ENCODE peak calls at places on chromosomes 12 and 14, in four cellular contexts. S is HCT116, V is stomach, A is GM23338. Y is an unnamed sample.

GRCh38 chr14:105491366-105492006 is 440 bp downstream of the TEDC1 start:
- DNase-seq in V (peak), S (peak), A (peak), Y (no peak)

GRCh38 chr12:62640910-62641448 is 174.4 kb downstream of the MON2 start:
- DNase-seq in S (no peak), A (no peak), V (no peak), Y (no peak)

GRCh38 chr14:24037658-24038037 is 14.2 kb upstream of the CARMIL3 start:
- DNase-seq in A (peak), V (peak), S (no peak), Y (no peak)

GRCh38 chr14:104681689-104682074 is 7.7 kb upstream of the INF2 start:
- DNase-seq in S (no peak), A (peak), V (peak), Y (no peak)

GRCh38 chr12:79424109-79424721 is 266.5 kb downstream of the PAWR start:
- DNase-seq in A (no peak), S (no peak), V (no peak), Y (no peak)

GRCh38 chr14:68535404-68536024 is 257.4 kb downstream of the ZFP36L1 start:
- DNase-seq in V (no peak), A (no peak), S (peak), Y (no peak)

GRCh38 chr12:28787151-28787550 is 361.9 kb upstream of the FAR2 start:
- DNase-seq in V (no peak), S (no peak), A (no peak), Y (no peak)

GRCh38 chr14:63249112-63249511 is 44.9 kb downstream of the RHOJ start:
- DNase-seq in S (no peak), V (no peak), A (no peak), Y (no peak)

GRCh38 chr14:34354556-34354955 is 107.5 kb downstream of the SPTSSA start:
- DNase-seq in S (no peak), A (no peak), V (no peak), Y (no peak)

GRCh38 chr12:56932146-56932545 is 2.1 kb downstream of the SDR9C7 start:
- DNase-seq in A (no peak), S (no peak), V (no peak), Y (no peak)

GRCh38 chr12:15494329-15495046 is 172.2 kb downstream of the PTPRO start:
- DNase-seq in V (no peak), A (no peak), S (no peak), Y (no peak)

GRCh38 chr12:93419388-93420034 is 22.2 kb downstream of the UBE2N start:
- DNase-seq in A (peak), S (no peak), V (no peak), Y (no peak)

GRCh38 chr14:28949503-28949902 is 182.9 kb downstream of the FOXG1 start:
- DNase-seq in A (no peak), S (no peak), V (no peak), Y (no peak)

GRCh38 chr12:10968765-10969456 is 17.8 kb downstream of the TAS2R50 start:
- DNase-seq in V (peak), A (no peak), S (no peak), Y (no peak)

GRCh38 chr12:56013482-56013881 is 7.4 kb upstream of the IKZF4 start:
- DNase-seq in V (no peak), S (no peak), A (no peak), Y (no peak)

GRCh38 chr14:68268197-68268596 is 448.6 kb downstream of the RAD51B start:
- DNase-seq in S (no peak), V (no peak), A (no peak), Y (no peak)

GRCh38 chr12:105481906-105482305 is 151.4 kb downstream of the C12orf75 start:
- DNase-seq in A (no peak), V (no peak), S (no peak), Y (no peak)

GRCh38 chr14:99779751-99780150 is 13.5 kb upstream of the EML1 start:
- DNase-seq in A (no peak), S (no peak), V (no peak), Y (no peak)

GRCh38 chr12:14356147-14356546 is 9.3 kb upstream of the ATF7IP start:
- DNase-seq in A (no peak), S (no peak), V (no peak), Y (no peak)

GRCh38 chr14:64266206-64266605 is 28.0 kb downstream of the ESR2 start:
- DNase-seq in A (no peak), S (no peak), V (no peak), Y (no peak)

GRCh38 chr12:131642771-131643170 is 68.1 kb upstream of the SFSWAP start:
- DNase-seq in V (no peak), S (no peak), A (no peak), Y (no peak)

GRCh38 chr12:51823875-51824565 is 24.5 kb downstream of the FIGNL2 start:
- DNase-seq in A (peak), S (peak), V (peak), Y (no peak)

GRCh38 chr14:76352639-76353281 is 23.2 kb upstream of the ESRRB start:
- DNase-seq in A (peak), V (peak), S (no peak), Y (no peak)

GRCh38 chr12:47839214-47839613 is 19.5 kb upstream of the HDAC7 start:
- DNase-seq in S (no peak), V (no peak), A (no peak), Y (no peak)

GRCh38 chr12:6962285-6963015 is 8.0 kb downstream of the PHB2 start:
- DNase-seq in S (no peak), V (peak), A (peak), Y (no peak)

GRCh38 chr12:32612658-32613614 is 66.2 kb upstream of the DNM1L start:
- DNase-seq in A (no peak), V (no peak), S (no peak), Y (no peak)

GRCh38 chr14:91957876-91958313 is 10.4 kb upstream of the FBLN5 start:
- DNase-seq in V (no peak), A (no peak), S (no peak), Y (no peak)

GRCh38 chr14:59126714-59127436 is 61.6 kb upstream of the DAAM1 start:
- DNase-seq in S (peak), V (no peak), A (peak), Y (no peak)

GRCh38 chr12:100251917-100252316 is 15.0 kb downstream of the DEPDC4 start:
- DNase-seq in A (no peak), S (no peak), V (no peak), Y (no peak)

GRCh38 chr14:55221186-55221585 is 29.8 kb upstream of the DLGAP5 start:
- DNase-seq in A (no peak), V (no peak), S (no peak), Y (no peak)

GRCh38 chr14:25150934-25151790 is 101.2 kb upstream of the STXBP6 start:
- DNase-seq in A (peak), V (no peak), S (peak), Y (no peak)

GRCh38 chr12:64212066-64212746 is 9.9 kb downstream of the KICS2 start:
- DNase-seq in V (no peak), S (no peak), A (no peak), Y (no peak)

GRCh38 chr14:69532561-69533335 is 41.9 kb downstream of the CCDC177 start:
- DNase-seq in A (no peak), S (no peak), V (no peak), Y (no peak)

GRCh38 chr14:71464840-71465239 is 467.4 kb upstream of the RGS6 start:
- DNase-seq in A (no peak), V (no peak), S (no peak), Y (no peak)

GRCh38 chr12:22202847-22203246 is 131.7 kb downstream of the ST8SIA1 start:
- DNase-seq in S (no peak), A (no peak), V (no peak), Y (no peak)
- TF ChIP-seq POLR2AphosphoS5 in S (no peak), A (no peak), V (no peak), Y (no peak)

DNA sequence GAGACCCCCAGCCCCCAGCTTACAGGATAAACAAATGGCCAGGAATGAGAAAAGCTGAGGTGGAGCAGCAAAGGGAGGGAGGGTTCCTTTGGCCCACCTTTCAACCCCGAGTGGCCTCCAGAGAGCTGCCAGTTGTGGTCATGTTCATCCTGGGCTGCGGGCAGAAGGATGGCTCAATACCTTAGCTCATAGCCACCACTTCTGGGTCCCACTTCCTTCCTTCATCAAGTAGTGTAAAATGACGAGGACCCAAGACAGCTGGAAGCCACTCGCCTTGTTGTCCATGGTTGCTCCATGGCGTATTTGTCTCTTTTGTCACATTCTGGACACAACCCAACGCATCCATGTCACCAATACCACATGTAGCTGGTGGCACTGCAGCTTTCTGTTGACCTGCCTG is 24.2 kb downstream of the CRACR2A start:
- DNase-seq in A (no peak), S (no peak), V (peak), Y (no peak)
- TF ChIP-seq POLR2AphosphoS5 in A (no peak), S (no peak), V (no peak), Y (no peak)

DNA sequence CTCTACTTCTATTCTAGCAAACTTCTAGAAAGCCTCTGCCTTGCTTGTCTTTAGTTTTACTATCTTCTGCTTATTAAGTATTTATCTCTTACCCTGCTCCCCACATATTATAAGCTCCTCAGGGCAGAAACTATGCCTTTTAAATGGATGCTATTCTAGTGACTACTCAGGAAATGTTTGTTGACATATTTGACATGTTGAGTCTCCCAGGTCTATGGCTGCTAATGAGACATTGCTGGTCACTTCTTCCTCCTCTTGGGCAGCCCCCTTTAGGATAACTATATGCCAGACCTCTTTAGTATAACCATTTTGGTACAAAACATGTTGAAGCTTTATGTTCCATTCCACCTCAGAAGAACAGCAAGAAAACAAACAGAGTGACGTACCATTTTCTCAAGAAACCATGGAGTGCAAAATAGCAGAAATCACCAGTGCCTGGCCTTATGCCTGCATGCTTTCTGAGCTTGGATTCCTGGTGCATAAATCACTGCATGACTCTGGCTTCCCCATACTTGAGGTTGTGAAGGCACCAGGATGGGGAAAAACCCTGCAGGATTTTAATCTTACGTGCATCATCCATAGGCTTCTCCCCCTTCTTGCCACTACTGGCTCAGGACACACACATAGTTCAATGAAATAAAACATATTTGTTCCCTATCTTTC is 202.6 kb downstream of the TMX1 start:
- DNase-seq in A (no peak), V (no peak), S (no peak), Y (no peak)
- TF ChIP-seq POLR2AphosphoS5 in A (no peak), V (no peak), S (no peak), Y (no peak)

DNA sequence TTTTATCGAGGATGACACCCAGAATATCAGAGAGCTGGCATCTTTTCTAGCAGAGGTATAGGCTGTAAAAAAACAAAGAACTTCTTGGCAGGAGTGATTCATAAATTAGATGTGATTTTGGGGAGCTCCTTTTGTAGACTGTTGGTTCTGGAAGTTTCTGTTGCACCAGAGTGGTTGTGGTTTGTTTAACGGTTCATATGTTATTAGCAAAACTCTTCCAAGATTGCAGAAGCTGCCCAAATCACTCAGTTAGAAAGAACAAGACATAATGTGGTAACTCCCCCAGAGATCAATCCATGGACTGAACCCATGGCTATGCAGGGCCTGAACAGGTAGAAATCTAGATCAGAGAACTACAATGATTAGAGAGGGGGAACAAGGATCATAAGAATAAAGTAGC is 6.7 kb upstream of the RNASE10 start:
- DNase-seq in S (no peak), V (no peak), A (no peak), Y (no peak)
- TF ChIP-seq POLR2AphosphoS5 in S (no peak), V (no peak), A (no peak), Y (no peak)

GRCh38 chr12:110555509-110556406 is 27.4 kb downstream of the PPTC7 start:
- DNase-seq in S (no peak), V (no peak), A (no peak), Y (no peak)
- TF ChIP-seq POLR2AphosphoS5 in S (no peak), V (no peak), A (no peak), Y (peak)

DNA sequence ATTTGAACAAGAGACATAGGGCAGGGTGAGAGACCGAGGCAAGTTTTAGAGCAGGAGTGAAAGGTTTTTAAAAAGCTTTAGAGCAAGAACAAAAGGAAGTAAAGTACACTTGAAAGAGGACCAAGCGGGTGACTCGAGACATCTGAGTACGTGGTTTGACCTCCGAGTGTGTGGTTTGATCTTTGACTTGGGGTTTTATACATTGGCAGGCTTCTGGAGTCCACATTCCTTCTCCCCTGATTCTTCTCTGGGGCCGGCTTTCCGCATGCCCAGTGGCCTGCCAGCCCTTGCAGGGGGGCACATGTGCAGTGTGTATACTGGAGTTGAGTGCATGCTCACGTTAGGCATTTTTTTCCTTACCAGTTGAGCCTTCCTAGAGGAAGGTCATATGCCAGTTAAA is 96.3 kb downstream of the SLC15A4 start:
- DNase-seq in S (no peak), V (no peak), A (no peak), Y (no peak)
- TF ChIP-seq POLR2AphosphoS5 in S (no peak), V (no peak), A (no peak), Y (no peak)